ENCODE peak calls at places on chromosomes 3 and 15, in ten cellular contexts. K, V, L, T, W, P, G, E, X and S are unnamed samples.

GRCh38 chr3:178507507-178508442 is 28.5 kb upstream of the KCNMB2 start:
- DNase-seq in K (no peak), V (no peak), L (no peak), T (no peak), W (no peak), P (no peak), G (no peak), E (no peak), X (no peak), S (no peak)

GRCh38 chr3:146227486-146227885 is 23.4 kb downstream of the PLSCR4 start:
- DNase-seq in K (no peak), V (no peak), L (no peak), T (no peak), W (no peak), P (no peak), G (peak; percentile 14), E (no peak), X (no peak), S (no peak)

GRCh38 chr3:167606836-167607235 is 46.9 kb downstream of the WDR49 start:
- DNase-seq in K (no peak), V (no peak), L (no peak), T (no peak), W (no peak), P (no peak), G (no peak), E (no peak), X (no peak), S (no peak)

GRCh38 chr3:37474936-37475335 is 300.6 kb upstream of the LRRFIP2 start:
- DNase-seq in K (peak; percentile 20), V (no peak), L (no peak), T (no peak), W (peak; percentile 3), P (no peak), G (no peak), E (no peak), X (no peak), S (no peak)

GRCh38 chr3:49638445-49638844 is 35.7 kb upstream of the APEH start:
- DNase-seq in K (peak; percentile 65), V (peak; percentile 34), L (no peak), T (no peak), W (peak; percentile 34), P (no peak), G (no peak), E (no peak), X (no peak), S (peak; percentile 35)

GRCh38 chr3:48820626-48821324 is 26.9 kb downstream of the PRKAR2A start:
- DNase-seq in K (peak; percentile 68), V (no peak), L (no peak), T (no peak), W (peak; percentile 89), P (no peak), G (no peak), E (no peak), X (no peak), S (peak; percentile 26)

GRCh38 chr3:156174229-156174847 is 54.0 kb downstream of the KCNAB1 start:
- DNase-seq in K (peak; percentile 71), V (no peak), L (no peak), T (no peak), W (peak; percentile 76), P (no peak), G (peak; percentile 81), E (no peak), X (no peak), S (peak; percentile 17)

GRCh38 chr3:16178628-16178988 is 4.1 kb downstream of the GALNT15 start:
- DNase-seq in K (no peak), V (no peak), L (no peak), T (no peak), W (no peak), P (no peak), G (no peak), E (no peak), X (no peak), S (no peak)

GRCh38 chr3:49712166-49712565 is 7.3 kb downstream of the AMIGO3 start:
- DNase-seq in K (no peak), V (no peak), L (no peak), T (no peak), W (no peak), P (peak; percentile 10), G (no peak), E (no peak), X (no peak), S (no peak)

GRCh38 chr15:85367741-85368140 is 12.7 kb upstream of the AKAP13 start:
- DNase-seq in K (no peak), V (no peak), L (no peak), T (no peak), W (no peak), P (no peak), G (no peak), E (no peak), X (no peak), S (no peak)

GRCh38 chr3:66068255-66068654 is 29.5 kb upstream of the MAGI1 start:
- DNase-seq in K (no peak), V (no peak), L (no peak), T (no peak), W (no peak), P (no peak), G (no peak), E (no peak), X (no peak), S (no peak)

GRCh38 chr3:184620101-184620798 is 58.7 kb downstream of the EPHB3 start:
- DNase-seq in K (no peak), V (no peak), L (no peak), T (no peak), W (peak; percentile 50), P (no peak), G (no peak), E (no peak), X (peak; percentile 26), S (peak; percentile 25)

GRCh38 chr3:195297446-195297845 is 26.5 kb upstream of the XXYLT1 start:
- DNase-seq in K (no peak), V (no peak), L (no peak), T (no peak), W (no peak), P (no peak), G (no peak), E (no peak), X (no peak), S (no peak)

GRCh38 chr3:183513046-183513706 is 42.3 kb downstream of the KLHL6 start:
- DNase-seq in K (no peak), V (no peak), L (peak; percentile 22), T (no peak), W (no peak), P (no peak), G (no peak), E (no peak), X (no peak), S (no peak)

GRCh38 chr3:192467230-192468186 is 259.8 kb downstream of the FGF12 start:
- DNase-seq in K (peak; percentile 36), V (no peak), L (peak; percentile 4), T (peak; percentile 25), W (peak; percentile 64), P (peak; percentile 76), G (peak; percentile 83), E (peak; percentile 26), X (peak; percentile 53), S (peak; percentile 18)

GRCh38 chr15:47961401-47962090 is 159.2 kb upstream of the SLC24A5 start:
- DNase-seq in K (no peak), V (no peak), L (no peak), T (no peak), W (no peak), P (no peak), G (no peak), E (no peak), X (no peak), S (no peak)

GRCh38 chr3:23202921-23203650 is at the start of gene UBE2E2:
- DNase-seq in K (peak; percentile 90), V (peak; percentile 66), L (peak; percentile 10), T (peak; percentile 89), W (peak; percentile 68), P (peak; percentile 77), G (peak; percentile 52), E (no peak), X (peak; percentile 50), S (peak; percentile 45)

GRCh38 chr3:10996345-10997050 is 4.0 kb downstream of the SLC6A1 start:
- DNase-seq in K (no peak), V (no peak), L (no peak), T (no peak), W (no peak), P (no peak), G (no peak), E (no peak), X (no peak), S (no peak)

GRCh38 chr3:30184102-30184810 is 422.1 kb upstream of the TGFBR2 start:
- DNase-seq in K (no peak), V (no peak), L (no peak), T (no peak), W (no peak), P (no peak), G (no peak), E (no peak), X (no peak), S (no peak)

GRCh38 chr15:95659646-95660045 is 670.9 kb upstream of the NR2F2 start:
- DNase-seq in K (peak; percentile 22), V (no peak), L (no peak), T (no peak), W (no peak), P (no peak), G (no peak), E (no peak), X (no peak), S (no peak)

GRCh38 chr3:105523496-105523895 is 156.8 kb downstream of the ALCAM start:
- DNase-seq in K (peak; percentile 65), V (no peak), L (no peak), T (no peak), W (peak; percentile 33), P (no peak), G (no peak), E (no peak), X (no peak), S (peak; percentile 18)

GRCh38 chr3:71724584-71725278 is 471 bp downstream of the EIF4E3 start:
- DNase-seq in K (peak; percentile 47), V (no peak), L (no peak), T (peak; percentile 24), W (no peak), P (peak; percentile 44), G (no peak), E (no peak), X (no peak), S (no peak)

GRCh38 chr3:172135185-172135584 is 95.8 kb downstream of the FNDC3B start:
- DNase-seq in K (no peak), V (no peak), L (no peak), T (no peak), W (peak; percentile 48), P (no peak), G (no peak), E (no peak), X (no peak), S (no peak)

GRCh38 chr3:81216192-81216591 is 545.3 kb downstream of the GBE1 start:
- DNase-seq in K (peak; percentile 63), V (no peak), L (no peak), T (no peak), W (peak; percentile 55), P (no peak), G (no peak), E (no peak), X (no peak), S (no peak)

GRCh38 chr3:43142472-43142871 is 36.6 kb upstream of the POMGNT2 start:
- DNase-seq in K (no peak), V (no peak), L (no peak), T (no peak), W (no peak), P (no peak), G (no peak), E (no peak), X (no peak), S (no peak)